ENCODE peak calls at places on chromosome 17, in nine cellular contexts. L is choroid plexus epithelial cell, A is neuronal stem cell, O is NCI-H2107, J is NCI-H460, N is mesendoderm, D is nucleus accumbens, M is GM10248, R is fibroblast of the aortic adventitia. X is an unnamed sample.

GRCh38 chr17:68738044-68738443 is 136.9 kb upstream of the FAM20A start:
- DNase-seq in L (peak; percentile 59), A (no peak), O (no peak), J (no peak), N (peak; percentile 47), D (no peak), M (no peak), R (peak; percentile 50), X (no peak)

GRCh38 chr17:83171661-83172060 is 92.3 kb downstream of the METRNL start:
- DNase-seq in L (no peak), A (no peak), O (no peak), J (no peak), N (no peak), D (no peak), M (no peak), R (no peak), X (no peak)

GRCh38 chr17:15123593-15124590 is 141.2 kb downstream of the PMP22 start:
- DNase-seq in L (peak; percentile 30), A (no peak), O (no peak), J (no peak), N (peak; percentile 87), D (no peak), M (no peak), R (peak; percentile 54), X (peak; percentile 98)

GRCh38 chr17:21160401-21160800 is 33.6 kb downstream of the DHRS7B start:
- DNase-seq in L (no peak), A (no peak), O (no peak), J (no peak), N (no peak), D (no peak), M (no peak), R (peak; percentile 39), X (peak; percentile 61)

GRCh38 chr17:63140255-63140654 is 174.2 kb downstream of the TANC2 start:
- DNase-seq in L (peak; percentile 77), A (no peak), O (no peak), J (no peak), N (no peak), D (no peak), M (no peak), R (peak; percentile 13), X (peak; percentile 48)

GRCh38 chr17:47778184-47778635 is 43.4 kb downstream of the OSBPL7 start:
- DNase-seq in L (no peak), A (no peak), O (no peak), J (no peak), N (no peak), D (no peak), M (no peak), R (no peak), X (no peak)

GRCh38 chr17:9140550-9141422 is 119.5 kb downstream of the NTN1 start:
- DNase-seq in L (no peak), A (no peak), O (no peak), J (no peak), N (no peak), D (no peak), M (no peak), R (no peak), X (no peak)

GRCh38 chr17:71405101-71405500 is 715.7 kb upstream of the SOX9 start:
- DNase-seq in L (no peak), A (no peak), O (no peak), J (no peak), N (no peak), D (no peak), M (no peak), R (no peak), X (no peak)

GRCh38 chr17:57916925-57917858 is 38.0 kb downstream of the CUEDC1 start:
- DNase-seq in L (no peak), A (no peak), O (no peak), J (no peak), N (peak; percentile 54), D (peak; percentile 72), M (no peak), R (no peak), X (no peak)

GRCh38 chr17:47210105-47210504 is 957 bp downstream of the MYL4 start:
- DNase-seq in L (no peak), A (no peak), O (no peak), J (no peak), N (peak; percentile 19), D (no peak), M (no peak), R (peak; percentile 19), X (peak; percentile 15)

GRCh38 chr17:28552201-28552999 is at the start of gene UNC119:
- DNase-seq in L (peak; percentile 68), A (peak; percentile 79), O (peak; percentile 41), J (peak; percentile 53), N (peak; percentile 86), D (peak; percentile 69), M (peak; percentile 94), R (peak; percentile 47), X (peak; percentile 78)

GRCh38 chr17:2337811-2338657 is 733 bp downstream of the SGSM2 start:
- DNase-seq in L (peak; percentile 59), A (peak; percentile 42), O (no peak), J (peak; percentile 48), N (peak; percentile 62), D (peak; percentile 44), M (peak; percentile 73), R (peak; percentile 31), X (peak; percentile 64)

GRCh38 chr17:4588391-4588790 is 4.1 kb downstream of the SMTNL2 start:
- DNase-seq in L (no peak), A (no peak), O (no peak), J (no peak), N (no peak), D (no peak), M (no peak), R (no peak), X (no peak)

GRCh38 chr17:40303706-40304450 is 5.1 kb upstream of the RARA start:
- DNase-seq in L (peak; percentile 66), A (no peak), O (no peak), J (no peak), N (no peak), D (no peak), M (no peak), R (peak; percentile 86), X (peak; percentile 78)

GRCh38 chr17:43337684-43338428 is 60.9 kb upstream of the ARL4D start:
- DNase-seq in L (no peak), A (no peak), O (no peak), J (no peak), N (no peak), D (no peak), M (no peak), R (no peak), X (no peak)

GRCh38 chr17:72574675-72575510 is 454.1 kb downstream of the SOX9 start:
- DNase-seq in L (no peak), A (no peak), O (no peak), J (no peak), N (no peak), D (no peak), M (no peak), R (no peak), X (no peak)

GRCh38 chr17:48628641-48629410 is 2.7 kb upstream of the HOXB9 start:
- DNase-seq in L (no peak), A (no peak), O (no peak), J (no peak), N (peak; percentile 1), D (no peak), M (no peak), R (no peak), X (no peak)

GRCh38 chr17:34542700-34543336 is 36.6 kb upstream of the TMEM132E start:
- DNase-seq in L (peak; percentile 32), A (peak; percentile 64), O (no peak), J (peak; percentile 21), N (peak; percentile 31), D (peak; percentile 4), M (peak; percentile 42), R (peak; percentile 25), X (peak; percentile 28)

GRCh38 chr17:29148790-29149430 is 31.3 kb downstream of the MYO18A start:
- DNase-seq in L (peak; percentile 92), A (peak; percentile 94), O (peak; percentile 59), J (peak; percentile 92), N (peak; percentile 96), D (peak; percentile 91), M (peak; percentile 94), R (peak; percentile 91), X (peak; percentile 93)

GRCh38 chr17:70552982-70553334 is 383.6 kb downstream of the KCNJ2 start:
- DNase-seq in L (no peak), A (no peak), O (no peak), J (no peak), N (peak; percentile 12), D (no peak), M (no peak), R (no peak), X (no peak)

GRCh38 chr17:75897076-75898019 is 597 bp upstream of the TRIM65 start:
- DNase-seq in L (no peak), A (no peak), O (no peak), J (no peak), N (peak; percentile 58), D (no peak), M (no peak), R (no peak), X (no peak)

GRCh38 chr17:13917635-13918034 is 151.7 kb upstream of the COX10 start:
- DNase-seq in L (no peak), A (no peak), O (no peak), J (no peak), N (peak; percentile 19), D (no peak), M (no peak), R (no peak), X (no peak)

GRCh38 chr17:10681866-10682446 is 15.4 kb downstream of the SCO1 start:
- DNase-seq in L (peak; percentile 47), A (no peak), O (no peak), J (no peak), N (no peak), D (no peak), M (no peak), R (peak; percentile 95), X (peak; percentile 97)

GRCh38 chr17:62746941-62747340 is 61.2 kb downstream of the MARCHF10 start:
- DNase-seq in L (no peak), A (no peak), O (no peak), J (no peak), N (no peak), D (no peak), M (no peak), R (peak; percentile 20), X (no peak)

GRCh38 chr17:81712468-81713003 is 452 bp downstream of the SLC25A10 start:
- DNase-seq in L (peak; percentile 19), A (no peak), O (no peak), J (no peak), N (peak; percentile 48), D (peak; percentile 39), M (peak; percentile 59), R (no peak), X (peak; percentile 44)

GRCh38 chr17:82611140-82612058 is 36.8 kb downstream of the WDR45B start:
- DNase-seq in L (peak; percentile 39), A (no peak), O (no peak), J (no peak), N (no peak), D (no peak), M (no peak), R (peak; percentile 46), X (peak; percentile 15)

GRCh38 chr17:60149691-60150582 is at the start of gene CA4:
- DNase-seq in L (no peak), A (no peak), O (no peak), J (no peak), N (no peak), D (no peak), M (no peak), R (no peak), X (no peak)

GRCh38 chr17:19933633-19934032 is 44.0 kb downstream of the AKAP10 start:
- DNase-seq in L (no peak), A (no peak), O (no peak), J (no peak), N (no peak), D (no peak), M (no peak), R (no peak), X (no peak)

GRCh38 chr17:75516619-75517276 is 420 bp downstream of the TSEN54 start:
- DNase-seq in L (no peak), A (peak; percentile 50), O (no peak), J (no peak), N (peak; percentile 60), D (no peak), M (peak; percentile 54), R (peak; percentile 25), X (peak; percentile 38)

GRCh38 chr17:40093580-40094201 is 6.7 kb downstream of the NR1D1 start:
- DNase-seq in L (no peak), A (no peak), O (no peak), J (no peak), N (no peak), D (no peak), M (no peak), R (no peak), X (peak; percentile 41)

GRCh38 chr17:17403899-17404576 is 72.8 kb upstream of the MED9 start:
- DNase-seq in L (no peak), A (no peak), O (peak; percentile 49), J (no peak), N (no peak), D (peak; percentile 18), M (no peak), R (no peak), X (no peak)

X was measured in EH.